ENCODE peak calls at places on chromosomes 7 and 10, in four cellular contexts. V is AG09309, Z is IMR-90, D is AG20443. I is an unnamed sample.

GRCh38 chr7:36860679-36861078 is 136.4 kb upstream of the AOAH start:
- DNase-seq in V (no peak), Z (no peak), D (no peak), I (no peak)

GRCh38 chr7:85695041-85695990 is 508.5 kb upstream of the SEMA3D start:
- DNase-seq in V (no peak), Z (peak; percentile 15), D (no peak), I (no peak)

GRCh38 chr10:49512121-49512809 is 26.7 kb downstream of the ERCC6 start:
- DNase-seq in V (no peak), Z (peak; percentile 43), D (peak; percentile 27), I (peak; percentile 9)

GRCh38 chr10:94183666-94184264 is 179.0 kb downstream of the NOC3L start:
- DNase-seq in V (peak; percentile 82), Z (peak; percentile 100), D (peak; percentile 77), I (no peak)

GRCh38 chr7:25852249-25852994 is 299.6 kb upstream of the NFE2L3 start:
- DNase-seq in V (no peak), Z (no peak), D (no peak), I (no peak)

GRCh38 chr10:46551701-46552525 is 4.5 kb downstream of the GPRIN2 start:
- DNase-seq in V (no peak), Z (no peak), D (no peak), I (no peak)

GRCh38 chr7:18844735-18845134 is 272.7 kb downstream of the TWIST1 start:
- DNase-seq in V (no peak), Z (no peak), D (no peak), I (no peak)

GRCh38 chr10:101843032-101843991 is at the start of gene KCNIP2:
- DNase-seq in V (no peak), Z (no peak), D (peak; percentile 38), I (no peak)

GRCh38 chr7:1555813-1556540 is at the start of gene TMEM184A:
- DNase-seq in V (no peak), Z (no peak), D (no peak), I (peak; percentile 89)

GRCh38 chr7:14751461-14751860 is 151.1 kb downstream of the DGKB start:
- DNase-seq in V (no peak), Z (no peak), D (no peak), I (no peak)

GRCh38 chr7:23380556-23380955 is 81.4 kb downstream of the MALSU1 start:
- DNase-seq in V (no peak), Z (no peak), D (no peak), I (no peak)

GRCh38 chr7:139230484-139230773 is 608 bp upstream of the UBN2 start:
- DNase-seq in V (no peak), Z (no peak), D (no peak), I (no peak)

GRCh38 chr10:24463683-24464426 is 254.9 kb downstream of the KIAA1217 start:
- DNase-seq in V (peak; percentile 90), Z (peak; percentile 98), D (peak; percentile 76), I (no peak)

GRCh38 chr10:12177642-12178041 is 18.0 kb downstream of the NUDT5 start:
- DNase-seq in V (no peak), Z (peak; percentile 84), D (no peak), I (no peak)

GRCh38 chr10:27744478-27745379 is 890 bp downstream of the MKX start:
- DNase-seq in V (no peak), Z (peak; percentile 26), D (peak; percentile 76), I (no peak)

GRCh38 chr7:80584778-80585177 is 53.7 kb upstream of the CD36 start:
- DNase-seq in V (peak; percentile 13), Z (peak; percentile 42), D (no peak), I (no peak)

GRCh38 chr7:129775695-129776396 is 164.3 kb downstream of the NRF1 start:
- DNase-seq in V (no peak), Z (no peak), D (no peak), I (no peak)

I was measured in NCI-H2081 treated with DMSO at 0.1 percent for 48 hours.